ENCODE peak calls at places on chromosomes 6 and 20, in ten cellular contexts. Z is A549, F is NT2/D1, E is breast epithelium, N is lower lobe of right lung, J is Panc1, M is right cardiac atrium, U is spleen, S is Peyer's patch, C is A673. A is an unnamed sample.

GRCh38 chr6:106609699-106610098 is 19.6 kb downstream of the RTN4IP1 start:
- DNase-seq in Z (peak; percentile 36), F (no peak), E (no peak), N (no peak), J (no peak), M (no peak), U (no peak), S (peak; percentile 66), C (peak; percentile 50), A (no peak)

GRCh38 chr20:9409981-9410380 is 104.4 kb upstream of the LAMP5 start:
- DNase-seq in Z (no peak), F (no peak), E (no peak), N (no peak), J (no peak), M (no peak), U (no peak), S (no peak), C (peak; percentile 15), A (no peak)

GRCh38 chr20:3565851-3566250 is 95.0 kb downstream of the ATRN start:
- DNase-seq in Z (no peak), F (peak; percentile 11), E (no peak), N (no peak), J (no peak), M (no peak), U (no peak), S (no peak), C (no peak), A (no peak)

GRCh38 chr20:2206957-2207769 is 88.6 kb upstream of the TGM3 start:
- DNase-seq in Z (peak; percentile 73), F (peak; percentile 66), E (peak; percentile 64), N (peak; percentile 86), J (no peak), M (peak; percentile 90), U (peak; percentile 96), S (peak; percentile 71), C (peak; percentile 77), A (peak; percentile 52)

GRCh38 chr6:134217110-134217509 is 100.8 kb downstream of the SGK1 start:
- DNase-seq in Z (no peak), F (no peak), E (no peak), N (no peak), J (no peak), M (no peak), U (no peak), S (no peak), C (no peak), A (no peak)

GRCh38 chr20:17533396-17533795 is 2.2 kb upstream of the BFSP1 start:
- DNase-seq in Z (peak; percentile 85), F (peak; percentile 44), E (no peak), N (no peak), J (no peak), M (no peak), U (no peak), S (no peak), C (peak; percentile 94), A (no peak)

GRCh38 chr6:9851541-9852380 is 563.1 kb downstream of the TFAP2A start:
- DNase-seq in Z (peak; percentile 52), F (peak; percentile 8), E (no peak), N (no peak), J (no peak), M (no peak), U (no peak), S (no peak), C (peak; percentile 24), A (no peak)

GRCh38 chr20:62955519-62956386 is 3.2 kb downstream of the SLC17A9 start:
- DNase-seq in Z (no peak), F (no peak), E (no peak), N (peak; percentile 39), J (no peak), M (peak; percentile 56), U (peak; percentile 76), S (no peak), C (no peak), A (no peak)

GRCh38 chr6:137685798-137686197 is 181.3 kb upstream of the TNFAIP3 start:
- DNase-seq in Z (no peak), F (no peak), E (no peak), N (no peak), J (no peak), M (no peak), U (no peak), S (no peak), C (no peak), A (no peak)

GRCh38 chr6:157046776-157047175 is 269.6 kb downstream of the ARID1B start:
- DNase-seq in Z (no peak), F (no peak), E (no peak), N (no peak), J (no peak), M (no peak), U (no peak), S (no peak), C (no peak), A (no peak)

GRCh38 chr20:54151511-54152226 is 22.1 kb downstream of the CYP24A1 start:
- DNase-seq in Z (peak; percentile 92), F (no peak), E (no peak), N (no peak), J (no peak), M (no peak), U (no peak), S (no peak), C (no peak), A (no peak)

GRCh38 chr6:45514454-45514853 is 136.7 kb upstream of the SUPT3H start:
- DNase-seq in Z (peak; percentile 7), F (no peak), E (no peak), N (no peak), J (no peak), M (no peak), U (no peak), S (no peak), C (no peak), A (no peak)

GRCh38 chr6:4466769-4467480 is 309.3 kb upstream of the CDYL start:
- DNase-seq in Z (peak; percentile 27), F (no peak), E (no peak), N (no peak), J (no peak), M (no peak), U (no peak), S (no peak), C (no peak), A (no peak)

GRCh38 chr20:59680852-59681251 is 76.5 kb downstream of the PHACTR3 start:
- DNase-seq in Z (no peak), F (no peak), E (no peak), N (no peak), J (no peak), M (no peak), U (no peak), S (no peak), C (no peak), A (no peak)

GRCh38 chr6:15444081-15444731 is 198.3 kb downstream of the JARID2 start:
- DNase-seq in Z (no peak), F (no peak), E (no peak), N (no peak), J (no peak), M (no peak), U (no peak), S (no peak), C (no peak), A (no peak)
- H3K4me1 ChIP-seq in Z (peaks cover 22% of the 10 kb centered on the region), F (peaks cover 7% of the 10 kb centered on the region), E (no peaks in the 10 kb centered on the region), N (peaks cover 71% of the 10 kb centered on the region), J (peaks cover 9% of the 10 kb centered on the region), M (peaks cover 17% of the 10 kb centered on the region), U (peaks cover 100% of the 10 kb centered on the region), S (no peaks in the 10 kb centered on the region), C (peaks cover 74% of the 10 kb centered on the region), A (peaks cover 20% of the 10 kb centered on the region)

GRCh38 chr6:48069280-48069679 is 41.7 kb downstream of the PTCHD4 start:
- DNase-seq in Z (no peak), F (no peak), E (no peak), N (no peak), J (no peak), M (no peak), U (no peak), S (no peak), C (no peak), A (no peak)
- H3K4me3 ChIP-seq in Z (peak overlapping the region; percentile 47), F (no peak overlapping the region), E (peak overlapping the region; percentile 59), N (peak overlapping the region; percentile 43), J (no peak overlapping the region), M (peak overlapping the region; percentile 72), U (no peak overlapping the region), S (peak overlapping the region; percentile 28), C (no peak overlapping the region), A (no peak overlapping the region)

GRCh38 chr6:37556884-37557644 is 57.4 kb upstream of the CCDC167 start:
- DNase-seq in Z (no peak), F (no peak), E (no peak), N (no peak), J (no peak), M (peak; percentile 35), U (peak; percentile 84), S (peak; percentile 63), C (no peak), A (no peak)
- H3K4me1 ChIP-seq in Z (peaks cover 27% of the 10 kb centered on the region), F (peaks cover 9% of the 10 kb centered on the region), E (no peaks in the 10 kb centered on the region), N (no peaks in the 10 kb centered on the region), J (peaks cover 62% of the 10 kb centered on the region), M (no peaks in the 10 kb centered on the region), U (peaks cover 98% of the 10 kb centered on the region), S (peaks cover 6% of the 10 kb centered on the region), C (no peaks in the 10 kb centered on the region), A (peaks cover 18% of the 10 kb centered on the region)

GRCh38 chr20:31605902-31606677 is 1.0 kb downstream of the ID1 start:
- DNase-seq in Z (no peak), F (no peak), E (no peak), N (peak; percentile 63), J (no peak), M (peak; percentile 74), U (peak; percentile 83), S (no peak), C (no peak), A (no peak)

GRCh38 chr20:31606678-31606927 is 1.5 kb downstream of the ID1 start:
- DNase-seq in Z (no peak), F (peak; percentile 40), E (no peak), N (no peak), J (no peak), M (no peak), U (no peak), S (no peak), C (no peak), A (no peak)

GRCh38 chr20:31606928-31607639 is 2.0 kb downstream of the ID1 start:
- DNase-seq in Z (peak; percentile 93), F (peak; percentile 52), E (no peak), N (peak; percentile 65), J (no peak), M (peak; percentile 71), U (no peak), S (no peak), C (peak; percentile 55), A (no peak)

GRCh38 chr20:31608256-31608980 is 3.3 kb downstream of the ID1 start:
- DNase-seq in Z (peak; percentile 98), F (peak; percentile 84), E (peak; percentile 77), N (peak; percentile 93), J (no peak), M (peak; percentile 92), U (peak; percentile 85), S (no peak), C (no peak), A (no peak)

DNA sequence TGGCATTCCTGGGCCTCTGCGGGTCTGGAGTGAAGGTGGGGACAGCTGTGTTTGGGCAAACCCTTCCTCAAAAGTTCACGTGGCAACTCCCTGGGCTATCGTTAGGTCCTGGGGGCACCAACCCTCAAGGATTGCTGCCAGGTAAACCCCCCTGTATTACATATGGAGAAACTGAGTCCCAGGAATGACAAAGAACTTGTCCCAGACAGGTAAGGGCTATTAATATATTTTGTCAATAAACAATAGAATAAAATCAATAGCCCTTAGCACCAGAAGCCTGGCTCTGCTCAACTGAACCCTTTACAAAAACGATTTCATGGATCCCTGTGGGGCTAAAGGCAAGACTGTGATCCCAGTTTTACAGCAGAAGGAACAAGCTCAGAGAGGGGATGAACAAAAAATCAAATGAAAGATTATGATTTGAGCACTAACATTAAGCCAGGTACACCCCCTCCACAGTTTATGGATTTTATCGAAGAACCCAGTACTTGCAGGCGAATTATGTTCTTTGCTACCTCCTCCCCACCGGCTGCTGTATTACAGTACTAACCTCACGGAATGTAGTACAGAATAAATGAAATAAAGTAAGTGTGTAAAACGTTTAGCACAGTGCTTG is 2.7 kb downstream of the ID1 start:
- DNase-seq in Z (no peak), F (no peak), E (no peak), N (no peak), J (no peak), M (no peak), U (no peak), S (no peak), C (no peak), A (no peak)
- H3K4me3 ChIP-seq in Z (peak overlapping the region; percentile 93), F (peak overlapping the region; percentile 99), E (peak overlapping the region; percentile 91), N (peak overlapping the region; percentile 81), J (peak overlapping the region; percentile 73), M (peak overlapping the region; percentile 64), U (peak overlapping the region; percentile 65), S (peak overlapping the region; percentile 67), C (no peak overlapping the region), A (no peak overlapping the region)

A was measured in CD8-positive, alpha-beta memory T cell.